ENCODE peak calls at places on chromosomes 3 and 15, in nine cellular contexts. S, V, F, T, R, D, Y, B and X are unnamed samples.

GRCh38 chr3:69944931-69945493 is 54.5 kb upstream of the SAMMSON start:
- DNase-seq in B (no peak), S (no peak), F (no peak), Y (no peak), T (peak), V (no peak), R (no peak), D (no peak), X (no peak)

GRCh38 chr3:156536524-156537316 is 18.2 kb downstream of the SSR3 start:
- DNase-seq in T (no peak), F (no peak), S (no peak), V (no peak), B (no peak), Y (no peak), D (no peak), R (no peak), X (no peak)

GRCh38 chr15:101017935-101018849 is 99.0 kb downstream of the LRRK1 start:
- DNase-seq in D (no peak), B (peak), Y (no peak), T (no peak), S (no peak), F (peak), R (no peak), V (no peak), X (no peak)

GRCh38 chr15:40766906-40767837 is 2.6 kb upstream of the C15orf62 start:
- DNase-seq in R (no peak), B (no peak), V (no peak), T (no peak), S (no peak), Y (no peak), D (peak), F (no peak), X (no peak)

GRCh38 chr3:132800958-132801357 is 78.7 kb upstream of the NPHP3 start:
- DNase-seq in F (no peak), D (no peak), Y (no peak), S (no peak), R (no peak), B (no peak), T (no peak), V (peak), X (no peak)

GRCh38 chr3:183489455-183490210 is 61.2 kb upstream of the MCF2L2 start:
- DNase-seq in Y (no peak), D (no peak), V (no peak), S (no peak), R (no peak), F (no peak), B (peak), T (no peak), X (no peak)

GRCh38 chr15:101657968-101658784 is 6.0 kb upstream of the TM2D3 start:
- DNase-seq in Y (no peak), F (no peak), R (no peak), B (no peak), T (no peak), V (no peak), S (no peak), D (no peak), X (no peak)

GRCh38 chr15:75089781-75090734 is 66.7 kb downstream of the PPCDC start:
- DNase-seq in V (no peak), F (no peak), Y (no peak), D (no peak), S (no peak), R (no peak), B (no peak), T (no peak), X (no peak)

GRCh38 chr3:152496286-152496685 is 227.6 kb downstream of the MBNL1 start:
- DNase-seq in D (no peak), F (no peak), Y (no peak), B (no peak), T (no peak), R (no peak), S (no peak), V (no peak), X (no peak)

GRCh38 chr3:124699686-124700396 is 30.4 kb upstream of the UMPS start:
- DNase-seq in T (no peak), B (no peak), V (no peak), F (no peak), D (no peak), S (no peak), Y (no peak), R (no peak), X (no peak)